ENCODE peak calls at places on chromosomes 13 and 19, in five cellular contexts. I, N, F, K and P are unnamed samples.

GRCh38 chr19:54102421-54103169 is at the start of gene NDUFA3:
- DNase-seq in F (peak; percentile 99), I (peak; percentile 98), K (peak; percentile 96), N (peak; percentile 97), P (peak; percentile 99)

GRCh38 chr13:30529085-30529815 is 63.5 kb upstream of the HMGB1 start:
- DNase-seq in N (no peak), F (no peak), K (no peak), I (no peak), P (no peak)

GRCh38 chr19:6766357-6767080 is 716 bp downstream of the SH2D3A start:
- DNase-seq in F (no peak), I (no peak), N (no peak), K (no peak), P (no peak)

GRCh38 chr13:105445793-105446192 is 1089.7 kb downstream of the EFNB2 start:
- DNase-seq in N (no peak), F (no peak), I (no peak), K (no peak), P (no peak)

GRCh38 chr19:35562336-35562735 is 1.1 kb downstream of the ATP4A start:
- DNase-seq in K (no peak), I (no peak), F (no peak), N (no peak), P (no peak)

GRCh38 chr19:13959962-13960862 is 7.9 kb downstream of the DCAF15 start:
- DNase-seq in F (peak; percentile 63), K (no peak), N (no peak), I (no peak), P (no peak)

GRCh38 chr19:50173144-50173543 is 10.1 kb upstream of the IZUMO2 start:
- DNase-seq in F (no peak), I (no peak), K (peak; percentile 86), N (peak; percentile 85), P (no peak)

GRCh38 chr19:17305211-17305516 is 508 bp upstream of the MRPL34 start:
- DNase-seq in K (no peak), F (no peak), I (no peak), N (no peak), P (no peak)

GRCh38 chr13:21344662-21345176 is 114.4 kb downstream of the ZDHHC20 start:
- DNase-seq in I (no peak), N (no peak), F (no peak), K (no peak), P (no peak)

GRCh38 chr13:97202761-97203160 is 19.4 kb upstream of the MBNL2 start:
- DNase-seq in I (no peak), F (no peak), N (no peak), K (no peak), P (no peak)

GRCh38 chr13:99067160-99067985 is 89.5 kb upstream of the DOCK9 start:
- DNase-seq in N (no peak), F (no peak), I (no peak), K (peak; percentile 97), P (no peak)

GRCh38 chr19:51450730-51451307 is 7.4 kb downstream of the SIGLEC8 start:
- DNase-seq in I (no peak), K (no peak), N (no peak), F (no peak), P (no peak)

GRCh38 chr13:35714588-35714987 is 238.1 kb upstream of the MAB21L1 start:
- DNase-seq in N (no peak), F (no peak), K (no peak), I (peak; percentile 61), P (no peak)

GRCh38 chr13:60397693-60398437 is 845 bp downstream of the TDRD3 start:
- DNase-seq in K (peak; percentile 41), N (peak; percentile 61), F (no peak), I (peak; percentile 67), P (peak; percentile 56)

GRCh38 chr13:35791191-35791902 is 314.9 kb upstream of the MAB21L1 start:
- DNase-seq in K (peak; percentile 73), N (no peak), F (no peak), I (no peak), P (no peak)

GRCh38 chr13:23547000-23547590 is 23.1 kb upstream of the TNFRSF19 start:
- DNase-seq in N (no peak), I (peak; percentile 62), F (no peak), K (no peak), P (no peak)

GRCh38 chr13:32917504-32917903 is 98.7 kb upstream of the KL start:
- DNase-seq in F (no peak), N (no peak), K (no peak), I (no peak), P (no peak)

GRCh38 chr19:20333508-20333907 is 166.5 kb downstream of the ZNF486 start:
- DNase-seq in F (no peak), K (no peak), N (no peak), I (no peak), P (no peak)

GRCh38 chr13:94595006-94595942 is 678 bp downstream of the TGDS start:
- DNase-seq in N (peak; percentile 24), I (no peak), K (no peak), F (peak; percentile 14), P (no peak)

GRCh38 chr19:38912600-38913514 is 871 bp upstream of the CCER2 start:
- DNase-seq in I (no peak), F (no peak), K (peak; percentile 39), N (no peak), P (no peak)

GRCh38 chr13:44249439-44249838 is 124.2 kb upstream of the SERP2 start:
- DNase-seq in F (no peak), K (peak; percentile 54), N (peak; percentile 36), I (peak; percentile 71), P (no peak)

GRCh38 chr19:38291855-38292254 is 12.2 kb upstream of the C19orf33 start:
- DNase-seq in I (no peak), K (no peak), F (no peak), N (no peak), P (no peak)

GRCh38 chr13:102846261-102847015 is 606 bp downstream of the ERCC5 start:
- DNase-seq in F (no peak), I (peak; percentile 25), K (peak; percentile 39), N (peak; percentile 57), P (peak; percentile 48)

GRCh38 chr19:48954595-48955307 is at the start of gene BAX:
- DNase-seq in K (peak; percentile 88), I (peak; percentile 97), N (peak; percentile 98), F (peak; percentile 96), P (peak; percentile 79)
- TF ChIP-seq CTCF in K (no peak), I (no peak), N (no peak), F (peak; percentile 13), P (no peak)

GRCh38 chr19:31670931-31671330 is 321.7 kb upstream of the TSHZ3 start:
- DNase-seq in N (no peak), K (no peak), I (no peak), F (no peak), P (no peak)

GRCh38 chr19:31674503-31675186 is 325.4 kb upstream of the TSHZ3 start:
- DNase-seq in F (no peak), N (no peak), I (no peak), K (no peak), P (no peak)

GRCh38 chr19:31678421-31678820 is 329.2 kb upstream of the TSHZ3 start:
- DNase-seq in K (no peak), N (no peak), F (no peak), I (no peak), P (no peak)

GRCh38 chr19:31675187-31675913 is 326.1 kb upstream of the TSHZ3 start:
- DNase-seq in I (no peak), N (no peak), K (no peak), F (no peak), P (no peak)

DNA sequence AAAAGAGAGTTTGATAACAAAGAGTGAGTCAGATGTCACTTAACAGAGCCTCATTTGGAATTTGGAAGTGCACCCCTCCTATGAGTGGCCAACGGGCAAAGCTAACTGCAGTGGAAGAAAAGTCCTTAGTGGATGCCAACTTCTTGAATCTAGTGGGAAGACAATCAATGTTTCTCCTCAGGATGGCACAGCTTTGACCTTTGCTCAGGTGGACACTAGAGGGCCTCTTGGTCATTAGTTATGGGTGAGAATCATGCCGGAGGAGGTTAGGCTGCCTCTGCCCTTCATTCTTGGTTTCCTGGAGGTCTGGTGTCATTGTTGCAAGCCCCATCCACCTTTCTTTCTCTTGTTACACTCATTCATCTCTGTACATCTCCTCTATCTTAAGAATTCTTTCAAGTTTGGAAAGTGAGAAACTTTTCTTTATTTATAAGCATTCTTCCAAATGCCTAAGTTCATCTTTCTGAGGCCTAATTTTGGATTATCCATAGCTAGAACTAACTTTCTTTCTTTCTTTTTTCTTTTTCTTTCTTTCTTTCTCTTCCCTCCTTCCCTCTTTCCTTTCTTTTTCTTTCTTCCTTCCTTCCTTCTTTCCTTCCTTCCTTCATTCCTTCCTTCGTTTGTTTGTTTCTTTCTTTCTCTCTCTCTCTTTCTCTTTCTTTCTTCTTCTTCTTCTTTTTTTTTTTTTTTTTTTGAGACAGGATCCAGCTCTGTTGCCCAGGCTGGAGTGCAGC is 327.2 kb upstream of the TSHZ3 start:
- DNase-seq in I (no peak), F (no peak), K (no peak), N (no peak), P (no peak)
- TF ChIP-seq CTCF in I (peak; percentile 56), F (peak; percentile 46), K (peak; percentile 42), N (no peak), P (no peak)

GRCh38 chr13:37925878-37926473 is 56.4 kb upstream of the TRPC4 start:
- DNase-seq in N (no peak), K (no peak), I (no peak), F (no peak), P (no peak)

GRCh38 chr13:37934339-37935191 is 65.0 kb upstream of the TRPC4 start:
- DNase-seq in I (peak; percentile 41), K (no peak), N (no peak), F (no peak), P (no peak)

DNA sequence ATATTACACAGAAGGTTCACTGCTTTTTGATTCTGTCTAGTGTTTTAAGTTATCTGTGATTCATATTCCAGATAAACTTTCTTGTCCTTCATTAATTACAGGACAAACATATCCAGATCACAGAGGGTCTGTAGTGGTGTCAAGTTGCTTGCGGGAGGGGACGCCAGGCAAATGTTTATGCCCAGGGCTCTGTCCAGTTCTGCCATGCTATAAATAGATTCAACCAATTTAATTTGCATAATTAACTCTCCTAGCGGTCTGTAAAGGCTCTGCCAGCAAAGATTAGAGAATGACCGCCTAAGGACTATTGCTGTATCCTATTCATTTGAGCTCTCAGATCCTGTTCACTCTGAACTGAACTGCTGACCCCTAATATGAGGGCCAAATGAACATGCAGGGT is 59.7 kb upstream of the TRPC4 start:
- DNase-seq in K (no peak), F (no peak), N (no peak), I (no peak), P (no peak)
- TF ChIP-seq CTCF in K (no peak), F (no peak), N (no peak), I (no peak), P (no peak)

GRCh38 chr19:40193587-40193849 is 2.3 kb downstream of the MAP3K10 start:
- DNase-seq in I (no peak), F (no peak), N (no peak), K (no peak), P (no peak)

GRCh38 chr19:40190891-40191835 is at the start of gene MAP3K10:
- DNase-seq in F (peak; percentile 88), K (no peak), I (peak; percentile 80), N (peak; percentile 75), P (no peak)

GRCh38 chr19:40192758-40193586 is 1.7 kb downstream of the MAP3K10 start:
- DNase-seq in F (no peak), N (no peak), K (no peak), I (no peak), P (no peak)

GRCh38 chr19:40191836-40192646 is 815 bp downstream of the MAP3K10 start:
- DNase-seq in I (no peak), F (peak; percentile 87), N (peak; percentile 23), K (no peak), P (no peak)
- TF ChIP-seq CTCF in I (no peak), F (no peak), N (no peak), K (no peak), P (no peak)

GRCh38 chr13:100090861-100091260 is 2.0 kb downstream of the PCCA start:
- DNase-seq in I (no peak), N (no peak), F (no peak), K (no peak), P (no peak)
- TF ChIP-seq CTCF in I (no peak), N (no peak), F (no peak), K (no peak), P (no peak)